ENCODE peak calls at places on chromosome 3, in five cellular contexts. Y is MV-4-11, K is GM20000, X is Right ventricle myocardium superior, I is ELR. N is an unnamed sample.

GRCh38 chr3:59142581-59142980 is 92.8 kb upstream of the CFAP20DC start:
- DNase-seq in Y (no peak), K (no peak), X (no peak), I (no peak), N (no peak)

GRCh38 chr3:191531434-191531833 is 70.5 kb downstream of the PYDC2 start:
- DNase-seq in Y (no peak), K (no peak), X (no peak), I (no peak), N (no peak)

GRCh38 chr3:87805670-87806069 is 253.1 kb downstream of the CGGBP1 start:
- DNase-seq in Y (no peak), K (no peak), X (no peak), I (no peak), N (no peak)

GRCh38 chr3:155554777-155555445 is 190.0 kb downstream of the PLCH1 start:
- DNase-seq in Y (no peak), K (peak; percentile 17), X (no peak), I (no peak), N (no peak)

GRCh38 chr3:62229908-62230307 is 143.4 kb downstream of the FEZF2 start:
- DNase-seq in Y (no peak), K (no peak), X (no peak), I (peak; percentile 37), N (no peak)

GRCh38 chr3:159844383-159844730 is 144.3 kb upstream of the IL12A start:
- DNase-seq in Y (no peak), K (no peak), X (no peak), I (no peak), N (no peak)

GRCh38 chr3:145088917-145089316 is 1072.1 kb downstream of the PLOD2 start:
- DNase-seq in Y (peak; percentile 79), K (peak; percentile 1), X (no peak), I (no peak), N (no peak)

GRCh38 chr3:151305081-151305777 is 11.4 kb downstream of the GPR87 start:
- DNase-seq in Y (no peak), K (no peak), X (peak; percentile 50), I (peak; percentile 97), N (no peak)

N was measured in coronary artery.